ENCODE peak calls at places on chromosomes 4 and X, in five cellular contexts. S, J, Q, Z and V are unnamed samples.

GRCh38 chr4:170090667-170091052 is 904 bp upstream of the AADAT start:
- DNase-seq in Q (no peak), Z (no peak), J (no peak), S (no peak), V (no peak)

GRCh38 chr4:154616731-154617130 is 4.3 kb upstream of the FGG start:
- DNase-seq in S (no peak), Q (no peak), Z (no peak), J (no peak), V (no peak)

GRCh38 chr4:98557497-98557896 is 100.9 kb downstream of the TSPAN5 start:
- DNase-seq in Q (no peak), S (no peak), Z (no peak), J (no peak), V (no peak)

GRCh38 chrX:103726477-103726876 is 15.8 kb downstream of the TMEM31 start:
- DNase-seq in Q (no peak), J (no peak), S (no peak), Z (no peak), V (no peak)

GRCh38 chr4:67549123-67549522 is 3.8 kb upstream of the CENPC start:
- DNase-seq in Q (no peak), S (no peak), Z (peak; percentile 35), J (no peak), V (no peak)

GRCh38 chr4:150056569-150056968 is 21.7 kb upstream of the DCLK2 start:
- DNase-seq in S (no peak), J (no peak), Q (no peak), Z (peak; percentile 33), V (no peak)

GRCh38 chr4:174198396-174199179 is 84.9 kb downstream of the FBXO8 start:
- DNase-seq in S (no peak), Z (peak; percentile 91), Q (no peak), J (peak; percentile 73), V (no peak)

GRCh38 chrX:130885508-130885907 is 17.5 kb downstream of the ENOX2 start:
- DNase-seq in S (no peak), Z (no peak), Q (no peak), J (no peak), V (no peak)

GRCh38 chrX:74924449-74925209 is 623 bp downstream of the NEXMIF start:
- DNase-seq in Q (peak; percentile 56), S (no peak), J (no peak), Z (peak; percentile 18), V (peak; percentile 65)

GRCh38 chr4:8391972-8392371 is 48.6 kb downstream of the ACOX3 start:
- DNase-seq in Z (peak; percentile 70), S (no peak), Q (no peak), J (no peak), V (peak; percentile 61)

GRCh38 chrX:41118156-41118555 is 32.9 kb downstream of the USP9X start:
- DNase-seq in J (no peak), Z (no peak), S (no peak), Q (no peak), V (no peak)

GRCh38 chr4:174012135-174012923 is 271.1 kb downstream of the FBXO8 start:
- DNase-seq in Z (peak; percentile 16), Q (no peak), J (no peak), S (no peak), V (no peak)

GRCh38 chrX:37997096-37997495 is 9.3 kb upstream of the SYTL5 start:
- DNase-seq in Q (no peak), J (no peak), Z (no peak), S (no peak), V (no peak)

GRCh38 chr4:173919861-173920260 is 363.6 kb downstream of the FBXO8 start:
- DNase-seq in Q (no peak), J (no peak), Z (no peak), S (no peak), V (no peak)

GRCh38 chr4:108624263-108625056 is 4.1 kb downstream of the RPL34 start:
- DNase-seq in Q (no peak), S (no peak), J (no peak), Z (no peak), V (no peak)

GRCh38 chr4:73967891-73968290 is 13.9 kb downstream of the PF4 start:
- DNase-seq in S (no peak), Z (no peak), J (no peak), Q (no peak), V (no peak)

GRCh38 chr4:102180080-102180479 is 165.2 kb downstream of the SLC39A8 start:
- DNase-seq in S (no peak), Q (no peak), J (no peak), Z (no peak), V (no peak)

GRCh38 chrX:119145241-119145653 is 17.6 kb upstream of the KIAA1210 start:
- DNase-seq in S (no peak), Z (peak; percentile 42), J (no peak), Q (peak; percentile 55), V (no peak)

GRCh38 chr4:183855651-183856190 is 49.4 kb upstream of the STOX2 start:
- DNase-seq in J (no peak), Z (no peak), Q (no peak), S (no peak), V (no peak)

GRCh38 chr4:88841635-88842034 is 144.0 kb upstream of the NAP1L5 start:
- DNase-seq in S (no peak), J (peak; percentile 24), Q (no peak), Z (peak; percentile 69), V (no peak)

GRCh38 chr4:37631551-37631950 is 54.6 kb downstream of the RELL1 start:
- DNase-seq in J (no peak), Q (no peak), Z (peak; percentile 82), S (no peak), V (peak; percentile 24)

GRCh38 chr4:73447701-73448100 is 11.7 kb downstream of the AFP start:
- DNase-seq in S (no peak), J (no peak), Q (no peak), Z (no peak), V (no peak)

GRCh38 chr4:104616401-104616820 is 121.7 kb upstream of the CXXC4 start:
- DNase-seq in Z (no peak), J (no peak), Q (no peak), S (no peak), V (no peak)

GRCh38 chr4:76307670-76308014 is 1.1 kb downstream of the STBD1 start:
- DNase-seq in Z (no peak), Q (peak; percentile 70), S (no peak), J (no peak), V (peak; percentile 47)

GRCh38 chr4:127968565-127968964 is 3.4 kb downstream of the ABHD18 start:
- DNase-seq in Q (no peak), Z (no peak), J (no peak), S (no peak), V (no peak)

GRCh38 chrX:101417981-101418841 is 10.2 kb downstream of the HNRNPH2 start:
- DNase-seq in Z (peak; percentile 62), S (peak; percentile 13), Q (peak; percentile 75), J (peak; percentile 1), V (peak; percentile 74)

GRCh38 chr4:60605651-60606354 is 594.3 kb upstream of the ADGRL3 start:
- DNase-seq in S (no peak), J (peak; percentile 46), Z (peak; percentile 84), Q (no peak), V (no peak)